ENCODE peak calls at places on chromosomes 16 and 17, in five cellular contexts. Y is HepG2, N is prostate gland, R is sigmoid colon, F is body of pancreas. Z is an unnamed sample.

GRCh38 chr16:82761236-82761635 is 134.5 kb downstream of the CDH13 start:
- DNase-seq in N (peak), F (peak), R (peak), Y (no peak), Z (no peak)

GRCh38 chr17:80416260-80416939 is 1.4 kb downstream of the ENDOV start:
- DNase-seq in N (no peak), Y (no peak), R (no peak), F (no peak), Z (no peak)

GRCh38 chr17:40978752-40979151 is 5.4 kb downstream of the KRT40 start:
- DNase-seq in N (no peak), F (peak), R (no peak), Y (no peak), Z (no peak)

GRCh38 chr16:23712976-23713375 is at the start of gene ERN2:
- DNase-seq in R (no peak), N (no peak), Y (no peak), F (no peak), Z (no peak)

GRCh38 chr17:5049314-5049819 is 14.1 kb upstream of the SLC52A1 start:
- DNase-seq in R (no peak), F (no peak), N (no peak), Y (no peak), Z (no peak)

GRCh38 chr17:27494192-27495091 is 38.2 kb downstream of the KSR1 start:
- DNase-seq in Y (peak), N (peak), F (peak), R (peak), Z (peak)

GRCh38 chr17:61202564-61202963 is 197.1 kb upstream of the TBX2 start:
- DNase-seq in N (no peak), Y (no peak), R (no peak), F (no peak), Z (no peak)

GRCh38 chr17:69060835-69061234 is at the start of gene ABCA9:
- DNase-seq in N (no peak), Y (no peak), F (no peak), R (no peak), Z (no peak)

GRCh38 chr17:31308372-31308905 is 5.4 kb downstream of the EVI2B start:
- DNase-seq in R (no peak), N (no peak), F (no peak), Y (no peak), Z (peak)

GRCh38 chr17:2056221-2057129 is 1.6 kb downstream of the HIC1 start:
- DNase-seq in Y (no peak), R (peak), N (no peak), F (peak), Z (peak)

GRCh38 chr17:45739786-45740185 is 44.3 kb upstream of the CRHR1 start:
- DNase-seq in Y (no peak), R (no peak), N (no peak), F (no peak), Z (no peak)

GRCh38 chr16:55478827-55479559 is at the start of gene MMP2:
- DNase-seq in R (peak), N (no peak), F (peak), Y (no peak), Z (no peak)

GRCh38 chr17:19296786-19297778 is 59.9 kb downstream of the EPN2 start:
- DNase-seq in N (no peak), R (no peak), F (no peak), Y (no peak), Z (no peak)

GRCh38 chr17:78040561-78041400 is 82.3 kb downstream of the TNRC6C start:
- DNase-seq in Y (no peak), F (peak), N (peak), R (peak), Z (peak)

GRCh38 chr17:40548982-40549680 is 16.1 kb downstream of the CCR7 start:
- DNase-seq in N (no peak), R (peak), Y (peak), F (peak), Z (no peak)

GRCh38 chr17:82862758-82863645 is 23.2 kb upstream of the ZNF750 start:
- DNase-seq in R (no peak), Y (no peak), F (no peak), N (no peak), Z (no peak)

GRCh38 chr16:85291302-85292148 is 179.3 kb upstream of the CIBAR2 start:
- DNase-seq in N (no peak), F (no peak), R (peak), Y (peak), Z (peak)

GRCh38 chr16:66924527-66925321 is 611 bp downstream of the RRAD start:
- DNase-seq in N (no peak), Y (no peak), F (peak), R (no peak), Z (peak)

GRCh38 chr17:80146121-80147034 is 550 bp downstream of the EIF4A3 start:
- DNase-seq in R (peak), Y (no peak), N (no peak), F (peak), Z (peak)

GRCh38 chr17:33012522-33013033 is 20.9 kb downstream of the SPACA3 start:
- DNase-seq in R (no peak), F (no peak), N (no peak), Y (no peak), Z (no peak)

GRCh38 chr17:34579017-34579946 is at the start of gene TMEM132E:
- DNase-seq in F (peak), Y (no peak), N (peak), R (peak), Z (no peak)

GRCh38 chr17:82883461-82884031 is 43.7 kb upstream of the ZNF750 start:
- DNase-seq in R (no peak), F (no peak), N (no peak), Y (no peak), Z (no peak)

DNA sequence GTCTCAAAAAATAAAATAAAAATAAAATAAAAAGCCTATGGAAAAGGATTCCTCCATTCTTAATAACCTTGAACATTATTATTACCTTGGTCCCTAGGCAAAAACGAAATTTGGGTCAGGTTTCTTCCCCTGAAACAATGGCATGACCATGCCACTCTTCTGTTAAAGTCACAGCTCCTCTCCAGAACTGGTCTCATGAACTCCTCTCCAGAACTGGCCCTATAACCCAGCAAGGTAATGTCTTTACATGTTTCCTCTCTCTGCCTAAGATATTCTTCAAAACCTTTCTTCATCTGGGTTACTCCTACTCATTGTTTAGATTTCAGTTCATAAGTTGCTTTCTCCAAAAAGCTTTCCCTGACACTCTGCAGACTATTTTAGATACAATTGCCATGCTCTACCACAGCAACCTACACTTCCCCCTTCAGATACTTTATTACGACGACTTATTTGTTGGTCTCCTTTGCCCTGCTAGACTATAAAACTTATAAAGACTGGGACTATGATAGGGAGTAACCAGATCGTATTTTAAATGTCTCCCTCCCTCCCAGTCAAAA is 13.5 kb downstream of the TRIM37 start:
- DNase-seq in N (no peak), Y (no peak), F (no peak), R (no peak), Z (no peak)
- TF ChIP-seq POLR2A in N (no peak), Y (no peak), F (no peak), R (no peak), Z (no peak)

GRCh38 chr16:28876016-28876659 is 2.1 kb upstream of the ATP2A1 start:
- DNase-seq in R (no peak), Y (no peak), N (no peak), F (no peak), Z (no peak)
- TF ChIP-seq POLR2A in R (no peak), Y (no peak), N (no peak), F (no peak), Z (no peak)

DNA sequence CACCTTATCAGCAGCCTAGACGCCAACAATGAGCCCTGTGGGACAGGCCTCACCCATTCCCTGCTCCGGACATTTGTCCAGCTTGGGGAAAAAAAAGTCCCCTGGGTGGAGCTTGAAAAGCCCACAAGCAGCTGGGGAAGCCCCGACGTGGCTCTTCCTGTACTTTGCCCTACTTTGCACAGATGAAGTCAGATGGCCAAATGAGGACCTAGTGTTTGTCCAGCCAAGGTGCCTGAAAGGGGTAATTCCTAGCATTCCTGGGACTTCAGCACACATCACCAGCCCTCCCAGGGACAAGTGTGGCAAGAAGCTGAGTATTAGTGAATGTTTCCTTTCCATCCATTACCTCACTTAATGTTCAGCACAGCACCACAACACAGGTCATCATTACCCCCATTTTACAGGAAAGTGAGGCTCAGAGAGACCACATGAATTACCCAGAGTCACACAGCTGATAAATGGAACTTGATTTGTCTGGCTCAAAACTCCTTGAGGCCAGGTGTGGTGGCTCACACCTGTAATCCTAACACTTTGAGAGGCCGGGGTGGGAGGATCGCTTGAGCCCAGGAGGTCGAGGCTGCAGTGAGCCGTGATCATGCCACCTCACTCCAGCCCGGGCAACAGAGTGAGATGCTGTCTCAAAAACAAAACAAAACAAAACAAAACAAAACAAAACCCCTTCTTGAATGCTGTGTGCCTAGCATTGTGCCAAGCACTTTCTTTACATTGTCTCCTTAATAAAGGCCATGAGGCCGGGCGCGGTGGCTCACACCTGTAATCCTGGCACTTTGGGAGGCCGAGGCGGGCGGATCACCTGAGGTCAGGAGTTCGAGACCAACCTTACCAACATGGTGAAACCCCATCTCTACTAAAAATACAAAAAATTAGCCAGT is 19.9 kb upstream of the PLLP start:
- DNase-seq in F (peak), N (no peak), Y (peak), R (peak), Z (no peak)
- TF ChIP-seq POLR2A in F (peak), N (no peak), Y (peak), R (no peak), Z (no peak)

DNA sequence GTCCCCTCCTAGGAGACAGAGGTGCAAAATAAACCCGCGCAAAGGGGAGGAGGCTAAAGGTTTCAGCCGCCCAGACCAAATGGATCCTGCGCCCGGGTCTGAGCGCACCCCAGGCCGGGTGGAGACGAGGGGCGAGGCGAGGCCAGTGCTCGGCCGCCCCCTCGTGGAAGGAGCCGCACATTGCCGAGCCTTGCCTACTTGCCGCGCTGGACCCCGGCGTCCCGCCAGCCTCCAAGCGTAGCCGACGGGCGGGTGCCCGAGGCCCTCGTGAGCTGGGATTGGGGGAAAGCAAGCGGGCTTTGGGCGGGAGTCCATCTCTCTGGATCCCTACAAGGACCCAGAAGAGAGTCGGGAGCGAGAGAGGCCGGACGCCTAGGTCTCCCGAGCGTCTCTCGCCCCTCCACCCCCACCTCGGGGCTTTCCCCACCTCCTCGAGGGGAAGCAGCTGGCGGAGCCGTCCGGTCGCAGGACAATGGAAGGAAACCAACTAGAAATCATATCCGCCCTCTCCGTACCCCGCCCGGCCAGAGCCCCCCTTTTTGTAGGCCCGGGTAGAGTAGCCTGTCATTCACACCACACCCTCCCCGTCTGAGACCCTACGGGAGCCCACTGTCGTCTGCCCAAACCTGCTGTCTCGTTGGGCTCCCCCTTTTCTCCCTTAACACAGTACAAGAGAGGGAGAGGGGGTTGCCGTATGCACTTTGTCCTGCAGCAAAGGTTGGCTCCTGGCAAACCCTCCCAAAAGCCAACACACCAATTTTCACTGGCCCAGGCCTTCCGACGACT is 664 bp upstream of the BCL6B start:
- DNase-seq in N (peak), R (peak), F (peak), Y (no peak), Z (peak)
- TF ChIP-seq POLR2A in N (no peak), R (no peak), F (no peak), Y (no peak), Z (no peak)

DNA sequence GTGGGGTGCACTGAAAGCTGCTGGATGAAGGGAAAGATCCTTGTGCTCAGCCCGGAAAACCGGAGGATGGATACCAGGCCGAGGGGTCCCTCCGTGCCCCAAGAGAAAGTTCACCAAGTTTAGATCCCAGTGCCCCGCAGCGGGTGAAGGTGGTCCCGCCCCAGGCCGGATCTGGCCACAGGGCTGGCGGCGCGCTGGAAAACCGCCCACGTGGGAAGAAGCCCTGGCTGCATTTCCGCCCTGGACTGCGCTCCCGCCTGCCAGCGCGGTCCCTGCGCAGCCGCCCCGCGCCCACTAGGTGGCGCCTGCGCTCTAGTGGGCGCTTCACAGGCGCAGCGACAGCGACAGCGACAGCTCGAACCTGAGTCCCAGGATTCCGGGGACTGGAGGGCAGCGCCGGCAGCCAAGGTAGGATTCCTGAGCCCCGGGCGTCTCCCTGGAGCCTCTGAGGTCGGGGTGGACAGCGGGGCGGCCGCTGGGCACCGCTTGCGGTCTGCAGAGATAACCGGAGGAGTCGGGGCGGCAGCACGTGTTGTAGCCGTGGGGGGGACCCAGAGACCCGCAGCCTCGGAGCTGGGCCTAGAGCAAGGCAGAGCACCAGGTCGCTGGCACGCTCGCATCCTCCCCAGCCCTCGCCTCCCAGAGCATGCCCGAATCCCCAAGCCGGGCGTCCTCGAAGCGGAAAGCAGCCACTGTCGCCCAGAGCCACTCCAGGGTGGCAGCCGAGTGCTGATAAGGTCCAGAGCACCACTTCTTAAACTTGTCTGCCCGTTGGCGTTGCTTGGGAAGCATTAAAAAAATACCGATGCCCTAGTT is at the start of gene CHD9:
- DNase-seq in F (peak), R (peak), N (peak), Y (peak), Z (peak)
- TF ChIP-seq POLR2A in F (peak), R (no peak), N (peak), Y (peak), Z (peak)

DNA sequence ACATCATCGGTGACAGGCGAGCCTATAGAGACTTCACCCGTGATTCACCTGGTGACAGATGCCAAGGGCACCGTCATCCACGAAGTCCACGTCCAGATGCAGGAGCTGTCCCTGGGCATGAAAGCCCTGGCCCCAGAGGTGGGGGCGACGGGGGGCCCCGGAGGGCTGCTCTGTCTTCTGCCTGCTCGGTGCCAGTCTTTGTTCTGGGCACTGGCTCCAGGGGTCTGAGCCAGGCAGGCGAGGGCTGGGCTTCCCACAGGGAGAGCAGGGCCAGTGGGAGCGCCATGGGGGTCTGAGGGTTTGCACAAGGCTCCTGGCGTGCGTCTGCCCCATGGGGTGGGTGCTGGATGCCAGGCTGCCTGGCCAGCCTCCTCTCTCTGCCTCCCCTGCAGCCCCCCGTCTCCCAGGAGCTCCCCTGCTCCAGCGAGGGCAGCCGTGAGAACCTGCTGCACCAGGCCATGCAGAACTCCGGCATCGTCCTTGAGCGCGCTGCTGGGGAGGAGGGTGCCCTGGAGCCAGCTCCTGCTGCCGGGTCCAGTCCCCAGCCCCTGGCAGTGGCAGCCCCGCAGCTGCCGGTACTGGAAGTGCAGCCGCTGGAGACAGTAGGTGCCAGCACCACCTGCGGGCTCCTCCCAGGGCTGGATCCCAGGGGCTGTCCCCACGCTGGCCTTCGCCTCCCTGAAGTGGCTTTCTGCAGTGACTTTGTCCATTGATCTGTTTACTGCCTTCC is 3.0 kb upstream of the DNASE1L2 start:
- DNase-seq in Y (no peak), F (no peak), R (no peak), N (no peak), Z (no peak)
- TF ChIP-seq POLR2A in Y (no peak), F (no peak), R (no peak), N (no peak), Z (no peak)

DNA sequence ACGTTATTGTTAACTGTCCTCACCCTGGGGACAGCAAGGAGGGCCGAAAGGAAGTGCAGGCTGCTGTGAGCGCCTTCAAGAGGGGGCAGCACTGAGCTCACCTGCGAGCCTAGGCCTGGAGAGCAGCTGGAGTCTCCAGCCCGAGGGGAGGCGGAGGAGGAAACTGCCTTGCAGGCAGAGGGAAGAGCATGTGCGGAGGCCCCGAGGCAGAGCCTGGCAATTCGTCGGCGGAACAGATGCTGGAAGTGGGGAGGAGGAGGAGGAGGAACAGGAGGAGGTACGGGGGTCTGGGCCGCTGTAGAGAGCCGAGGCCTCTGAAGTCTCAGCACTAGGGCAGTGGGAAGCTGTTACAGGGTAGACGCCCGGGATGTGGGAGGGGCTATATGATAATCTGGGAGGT is 49.6 kb upstream of the PLCG2 start:
- DNase-seq in Y (peak), R (no peak), F (no peak), N (no peak), Z (peak)
- TF ChIP-seq POLR2A in Y (no peak), R (no peak), F (no peak), N (no peak), Z (no peak)

DNA sequence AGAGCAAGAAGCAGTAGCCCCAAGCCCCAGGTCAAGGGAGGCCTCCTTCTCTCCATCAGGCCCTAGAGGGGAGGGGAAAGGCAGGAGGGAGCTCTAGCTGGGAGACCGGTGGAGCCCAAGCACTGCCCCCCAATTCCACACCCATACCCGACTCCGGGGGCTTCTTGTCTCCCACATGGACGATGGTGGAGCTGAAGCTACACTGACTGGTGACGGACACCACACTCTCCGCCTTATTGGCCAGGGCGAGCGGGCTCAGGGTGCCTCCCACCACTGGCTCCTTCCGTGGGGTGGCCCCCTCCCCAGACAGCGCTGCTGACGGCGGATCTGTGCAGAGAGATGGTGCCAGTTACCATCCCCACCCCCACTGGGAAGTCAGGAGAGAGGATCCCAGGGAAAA is 6.4 kb downstream of the PER1 start:
- DNase-seq in F (no peak), N (no peak), R (peak), Y (no peak), Z (no peak)
- TF ChIP-seq POLR2A in F (no peak), N (no peak), R (no peak), Y (no peak), Z (no peak)